ENCODE peak calls at places on chromosomes 13 and 19, in five cellular contexts. One of them, this sample, is unnamed.

GRCh38 chr13:50144473-50145160 is 129.4 kb downstream of the KCNRG start:
- DNase-seq in upper lobe of right lung: no peak
- DNase-seq in CD4-positive, alpha-beta T cell: no peak
- DNase-seq in neural progenitor cell: no peak
- DNase-seq in osteoblast: no peak
- DNase-seq in this sample: no peak

GRCh38 chr13:49636705-49637104 is 8.4 kb downstream of the ARL11 start:
- DNase-seq in neural progenitor cell: no peak
- DNase-seq in CD4-positive, alpha-beta T cell: no peak
- DNase-seq in upper lobe of right lung: no peak
- DNase-seq in osteoblast: no peak
- DNase-seq in this sample: no peak

GRCh38 chr19:41376241-41376997 is at the start of gene TMEM91:
- DNase-seq in osteoblast: peak
- DNase-seq in CD4-positive, alpha-beta T cell: no peak
- DNase-seq in neural progenitor cell: peak
- DNase-seq in upper lobe of right lung: peak
- DNase-seq in this sample: peak

GRCh38 chr13:28316841-28317240 is 178.1 kb downstream of the FLT1 start:
- DNase-seq in CD4-positive, alpha-beta T cell: no peak
- DNase-seq in neural progenitor cell: no peak
- DNase-seq in osteoblast: no peak
- DNase-seq in upper lobe of right lung: no peak
- DNase-seq in this sample: no peak

GRCh38 chr13:72170571-72170970 is 303.6 kb upstream of the DACH1 start:
- DNase-seq in CD4-positive, alpha-beta T cell: no peak
- DNase-seq in neural progenitor cell: no peak
- DNase-seq in osteoblast: no peak
- DNase-seq in upper lobe of right lung: peak
- DNase-seq in this sample: no peak

GRCh38 chr19:45800009-45800553 is 7.4 kb upstream of the DMWD start:
- DNase-seq in CD4-positive, alpha-beta T cell: no peak
- DNase-seq in upper lobe of right lung: no peak
- DNase-seq in neural progenitor cell: no peak
- DNase-seq in osteoblast: peak
- DNase-seq in this sample: no peak

GRCh38 chr19:43562698-43563241 is 12.6 kb downstream of the XRCC1 start:
- DNase-seq in upper lobe of right lung: peak
- DNase-seq in neural progenitor cell: no peak
- DNase-seq in CD4-positive, alpha-beta T cell: peak
- DNase-seq in osteoblast: peak
- DNase-seq in this sample: no peak

GRCh38 chr19:46299695-46300094 is 2.9 kb downstream of the HIF3A start:
- DNase-seq in osteoblast: peak
- DNase-seq in upper lobe of right lung: peak
- DNase-seq in neural progenitor cell: no peak
- DNase-seq in CD4-positive, alpha-beta T cell: no peak
- DNase-seq in this sample: no peak

GRCh38 chr19:2223959-2224358 is 12.2 kb downstream of the PLEKHJ1 start:
- DNase-seq in CD4-positive, alpha-beta T cell: no peak
- DNase-seq in upper lobe of right lung: no peak
- DNase-seq in osteoblast: no peak
- DNase-seq in neural progenitor cell: no peak
- DNase-seq in this sample: no peak

GRCh38 chr19:49104229-49104864 is 9.8 kb upstream of the LIN7B start:
- DNase-seq in upper lobe of right lung: no peak
- DNase-seq in osteoblast: peak
- DNase-seq in CD4-positive, alpha-beta T cell: no peak
- DNase-seq in neural progenitor cell: no peak
- DNase-seq in this sample: peak

GRCh38 chr19:7492142-7493055 is 3.6 kb upstream of the PEX11G start:
- DNase-seq in neural progenitor cell: no peak
- DNase-seq in upper lobe of right lung: no peak
- DNase-seq in osteoblast: no peak
- DNase-seq in CD4-positive, alpha-beta T cell: no peak
- DNase-seq in this sample: no peak

GRCh38 chr19:38514812-38515633 is 81.5 kb downstream of the RYR1 start:
- DNase-seq in neural progenitor cell: peak
- DNase-seq in upper lobe of right lung: peak
- DNase-seq in osteoblast: peak
- DNase-seq in CD4-positive, alpha-beta T cell: peak
- DNase-seq in this sample: peak

GRCh38 chr13:30796132-30796832 is 60.9 kb downstream of the ALOX5AP start:
- DNase-seq in osteoblast: peak
- DNase-seq in CD4-positive, alpha-beta T cell: no peak
- DNase-seq in neural progenitor cell: no peak
- DNase-seq in upper lobe of right lung: no peak
- DNase-seq in this sample: no peak

GRCh38 chr13:23107665-23108064 is 73.1 kb upstream of the SGCG start:
- DNase-seq in CD4-positive, alpha-beta T cell: no peak
- DNase-seq in upper lobe of right lung: no peak
- DNase-seq in osteoblast: no peak
- DNase-seq in neural progenitor cell: no peak
- DNase-seq in this sample: no peak

GRCh38 chr13:113455384-113455783 is 2.1 kb upstream of the ADPRHL1 start:
- DNase-seq in osteoblast: no peak
- DNase-seq in upper lobe of right lung: peak
- DNase-seq in neural progenitor cell: no peak
- DNase-seq in CD4-positive, alpha-beta T cell: no peak
- DNase-seq in this sample: no peak

DNA sequence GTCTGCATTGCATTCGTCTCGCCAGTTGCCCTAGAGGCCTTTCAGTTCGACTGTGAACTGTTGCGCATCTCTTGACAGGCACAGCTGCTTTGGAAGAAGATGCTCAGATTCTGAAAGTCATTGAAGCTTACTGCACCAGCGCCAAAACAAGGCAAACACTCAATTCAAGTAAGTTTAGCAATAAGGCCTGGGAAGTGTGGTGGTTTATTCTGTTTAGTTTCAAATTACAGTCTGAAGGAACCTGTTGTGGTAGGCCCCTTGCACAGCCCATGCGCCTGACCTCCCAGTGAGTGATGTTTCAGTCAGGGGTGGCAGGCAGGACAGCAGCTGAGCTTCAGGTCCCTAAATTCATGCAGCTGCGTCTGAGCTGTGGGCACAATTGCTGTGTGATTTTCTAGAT is 32.2 kb upstream of the TEX29 start:
- DNase-seq in upper lobe of right lung: no peak
- DNase-seq in neural progenitor cell: no peak
- DNase-seq in CD4-positive, alpha-beta T cell: no peak
- DNase-seq in osteoblast: no peak
- DNase-seq in this sample: no peak
- TF ChIP-seq CTCF in upper lobe of right lung: no peak
- TF ChIP-seq CTCF in neural progenitor cell: no peak
- TF ChIP-seq CTCF in CD4-positive, alpha-beta T cell: no peak
- TF ChIP-seq CTCF in osteoblast: no peak
- TF ChIP-seq CTCF in this sample: no peak

DNA sequence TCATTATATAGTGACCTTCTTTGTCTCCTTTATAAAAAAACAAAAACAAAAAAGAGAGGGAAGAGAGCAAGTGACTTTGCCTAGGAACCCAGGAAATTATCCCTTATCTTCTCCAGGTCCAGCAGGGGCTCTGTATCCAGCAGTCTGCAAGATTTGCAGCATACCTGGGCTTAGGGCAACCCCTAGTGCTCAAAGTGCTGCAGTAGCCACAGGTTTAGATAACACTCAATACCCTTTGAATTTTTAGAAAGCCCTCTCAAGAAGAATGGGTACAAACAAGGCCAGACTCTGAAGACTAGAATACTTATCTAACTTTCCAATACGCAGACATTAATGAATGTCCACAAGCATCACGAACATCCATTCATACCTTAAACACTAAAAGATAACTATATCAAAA is 43.2 kb downstream of the CCNA1 start:
- DNase-seq in neural progenitor cell: peak
- DNase-seq in CD4-positive, alpha-beta T cell: no peak
- DNase-seq in upper lobe of right lung: no peak
- DNase-seq in osteoblast: no peak
- DNase-seq in this sample: no peak
- TF ChIP-seq CTCF in neural progenitor cell: peak
- TF ChIP-seq CTCF in CD4-positive, alpha-beta T cell: no peak
- TF ChIP-seq CTCF in upper lobe of right lung: no peak
- TF ChIP-seq CTCF in osteoblast: no peak
- TF ChIP-seq CTCF in this sample: no peak

GRCh38 chr13:56352356-56352755 is 788.4 kb upstream of the PRR20A start:
- DNase-seq in upper lobe of right lung: no peak
- DNase-seq in osteoblast: no peak
- DNase-seq in CD4-positive, alpha-beta T cell: no peak
- DNase-seq in neural progenitor cell: no peak
- DNase-seq in this sample: no peak
- TF ChIP-seq CTCF in upper lobe of right lung: no peak
- TF ChIP-seq CTCF in osteoblast: no peak
- TF ChIP-seq CTCF in CD4-positive, alpha-beta T cell: no peak
- TF ChIP-seq CTCF in neural progenitor cell: no peak
- TF ChIP-seq CTCF in this sample: no peak

GRCh38 chr19:17095141-17095919 is 19.8 kb downstream of the MYO9B start:
- DNase-seq in upper lobe of right lung: no peak
- DNase-seq in CD4-positive, alpha-beta T cell: no peak
- DNase-seq in neural progenitor cell: no peak
- DNase-seq in osteoblast: peak
- DNase-seq in this sample: no peak
- TF ChIP-seq CTCF in upper lobe of right lung: no peak
- TF ChIP-seq CTCF in CD4-positive, alpha-beta T cell: no peak
- TF ChIP-seq CTCF in neural progenitor cell: no peak
- TF ChIP-seq CTCF in osteoblast: no peak
- TF ChIP-seq CTCF in this sample: no peak

GRCh38 chr13:52847682-52848432 is 583 bp downstream of the PCDH8 start:
- DNase-seq in neural progenitor cell: peak
- DNase-seq in upper lobe of right lung: no peak
- DNase-seq in osteoblast: no peak
- DNase-seq in CD4-positive, alpha-beta T cell: no peak
- DNase-seq in this sample: peak

GRCh38 chr13:52846567-52847321 is 1.7 kb downstream of the PCDH8 start:
- DNase-seq in osteoblast: peak
- DNase-seq in CD4-positive, alpha-beta T cell: no peak
- DNase-seq in upper lobe of right lung: peak
- DNase-seq in neural progenitor cell: peak
- DNase-seq in this sample: peak

GRCh38 chr13:52845334-52845761 is 3.1 kb downstream of the PCDH8 start:
- DNase-seq in upper lobe of right lung: no peak
- DNase-seq in CD4-positive, alpha-beta T cell: no peak
- DNase-seq in osteoblast: no peak
- DNase-seq in neural progenitor cell: peak
- DNase-seq in this sample: peak

GRCh38 chr13:52847322-52847681 is 1.1 kb downstream of the PCDH8 start:
- DNase-seq in CD4-positive, alpha-beta T cell: no peak
- DNase-seq in neural progenitor cell: no peak
- DNase-seq in upper lobe of right lung: no peak
- DNase-seq in osteoblast: no peak
- DNase-seq in this sample: no peak

DNA sequence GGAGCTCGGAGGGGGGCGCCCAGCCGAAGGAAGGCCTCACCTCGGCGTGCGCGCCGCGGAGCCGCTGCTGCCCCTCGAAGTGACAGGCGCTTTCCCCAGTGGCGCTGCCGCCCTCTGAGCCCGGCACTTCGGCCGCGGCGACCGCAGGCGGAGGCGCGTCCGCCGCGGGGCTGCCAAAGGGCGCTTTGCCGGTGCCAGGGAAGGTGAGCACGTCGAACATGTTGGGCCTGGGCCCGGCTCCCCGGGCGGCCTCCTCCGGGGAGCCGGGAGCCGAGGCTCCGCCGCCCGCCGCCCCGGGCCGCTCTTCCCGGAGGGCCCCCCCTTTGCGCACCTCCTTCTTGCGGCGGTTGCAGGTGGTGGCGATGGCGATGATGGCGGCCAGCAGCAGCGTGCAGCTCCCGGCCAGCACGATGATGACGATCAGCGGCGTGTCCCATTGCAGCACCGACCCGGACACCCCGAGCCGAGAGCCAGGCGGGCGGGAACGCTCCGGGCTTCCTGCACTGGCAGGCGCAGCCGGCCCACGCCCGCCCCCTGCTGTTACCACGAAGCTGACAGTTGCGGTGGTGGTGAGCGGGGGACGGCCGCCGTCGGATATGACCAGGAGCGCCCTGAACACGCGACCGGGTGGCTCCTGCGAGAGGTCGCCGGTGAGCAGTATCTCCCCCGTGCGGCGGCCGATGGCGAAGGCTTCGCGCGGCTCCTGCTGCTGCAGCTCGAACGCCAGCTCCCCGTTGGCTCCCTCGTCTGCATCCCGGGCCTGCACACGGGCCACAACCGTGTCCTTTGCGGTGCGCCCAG is 2.5 kb downstream of the PCDH8 start:
- DNase-seq in neural progenitor cell: peak
- DNase-seq in CD4-positive, alpha-beta T cell: no peak
- DNase-seq in osteoblast: peak
- DNase-seq in upper lobe of right lung: peak
- DNase-seq in this sample: peak
- TF ChIP-seq CTCF in neural progenitor cell: peak
- TF ChIP-seq CTCF in CD4-positive, alpha-beta T cell: no peak
- TF ChIP-seq CTCF in osteoblast: no peak
- TF ChIP-seq CTCF in upper lobe of right lung: peak
- TF ChIP-seq CTCF in this sample: peak

GRCh38 chr13:98448642-98448928 is 128.3 kb downstream of the STK24 start:
- DNase-seq in CD4-positive, alpha-beta T cell: no peak
- DNase-seq in upper lobe of right lung: no peak
- DNase-seq in neural progenitor cell: no peak
- DNase-seq in osteoblast: no peak
- DNase-seq in this sample: no peak

GRCh38 chr13:98449273-98449672 is 127.6 kb downstream of the STK24 start:
- DNase-seq in CD4-positive, alpha-beta T cell: no peak
- DNase-seq in osteoblast: peak
- DNase-seq in neural progenitor cell: no peak
- DNase-seq in upper lobe of right lung: peak
- DNase-seq in this sample: no peak

GRCh38 chr13:98446234-98446621 is 130.7 kb downstream of the STK24 start:
- DNase-seq in CD4-positive, alpha-beta T cell: no peak
- DNase-seq in upper lobe of right lung: peak
- DNase-seq in osteoblast: no peak
- DNase-seq in neural progenitor cell: no peak
- DNase-seq in this sample: no peak

GRCh38 chr13:98447130-98447529 is 129.8 kb downstream of the STK24 start:
- DNase-seq in osteoblast: no peak
- DNase-seq in neural progenitor cell: no peak
- DNase-seq in upper lobe of right lung: peak
- DNase-seq in CD4-positive, alpha-beta T cell: no peak
- DNase-seq in this sample: no peak

DNA sequence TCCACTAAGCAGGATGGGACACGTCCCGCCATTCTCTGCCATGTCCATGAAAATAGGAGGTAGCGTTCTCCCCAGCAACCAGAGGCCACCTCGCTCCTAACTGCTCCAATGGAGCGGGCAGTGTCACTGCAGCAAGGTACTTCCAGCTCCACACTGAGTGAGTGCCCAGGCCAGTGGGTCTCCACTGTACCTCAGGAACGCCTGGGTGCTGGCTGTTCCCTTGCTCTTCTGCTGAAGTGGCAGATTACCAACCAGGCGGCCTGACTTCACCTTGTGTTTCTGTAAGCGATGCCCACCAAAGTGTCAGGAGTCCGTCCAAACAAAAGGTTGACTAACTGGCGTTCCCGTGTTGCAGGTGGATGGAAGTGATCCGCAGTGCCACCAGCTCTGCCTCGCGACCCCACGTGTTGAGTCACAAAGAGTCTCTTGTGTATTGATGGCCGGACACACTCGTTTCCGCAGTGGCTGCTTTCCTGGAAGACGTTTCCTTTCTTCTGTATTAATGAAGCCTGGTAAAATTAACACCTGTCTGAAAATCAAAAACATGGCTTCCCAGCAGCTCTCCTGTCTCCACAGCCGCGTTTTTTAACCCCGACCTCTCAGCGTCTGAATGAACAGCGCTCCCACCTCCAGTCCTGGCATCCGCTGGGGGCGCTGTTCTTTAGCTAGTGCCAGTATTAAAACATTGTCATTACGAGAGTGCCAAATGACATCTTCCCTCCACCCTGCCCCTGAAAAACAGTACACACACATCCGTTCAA is 128.8 kb downstream of the STK24 start:
- DNase-seq in neural progenitor cell: peak
- DNase-seq in osteoblast: peak
- DNase-seq in CD4-positive, alpha-beta T cell: no peak
- DNase-seq in upper lobe of right lung: peak
- DNase-seq in this sample: peak
- TF ChIP-seq CTCF in neural progenitor cell: peak
- TF ChIP-seq CTCF in osteoblast: peak
- TF ChIP-seq CTCF in CD4-positive, alpha-beta T cell: no peak
- TF ChIP-seq CTCF in upper lobe of right lung: peak
- TF ChIP-seq CTCF in this sample: peak

This sample was measured in nephron progenitor cell.